ENCODE peak calls at places on chromosome 11, in eight cellular contexts. One of them, this sample, is unnamed.

GRCh38 chr11:75946531-75947530 is 131.8 kb downstream of the UVRAG start:
- DNase-seq in ovary: peak
- DNase-seq in cardiac fibroblast: peak
- DNase-seq in astrocyte of the spinal cord: peak
- DNase-seq in brain microvascular endothelial cell: peak
- DNase-seq in lung: no peak
- DNase-seq in AG10803: no peak
- DNase-seq in OCI-LY7: no peak
- DNase-seq in this sample: peak

GRCh38 chr11:20110908-20111669 is 49.2 kb downstream of the DBX1 start:
- DNase-seq in ovary: peak
- DNase-seq in cardiac fibroblast: peak
- DNase-seq in astrocyte of the spinal cord: peak
- DNase-seq in brain microvascular endothelial cell: peak
- DNase-seq in lung: peak
- DNase-seq in AG10803: peak
- DNase-seq in OCI-LY7: peak
- DNase-seq in this sample: peak

GRCh38 chr11:70925238-70925637 is 327.1 kb downstream of the SHANK2 start:
- DNase-seq in ovary: no peak
- DNase-seq in cardiac fibroblast: no peak
- DNase-seq in astrocyte of the spinal cord: no peak
- DNase-seq in brain microvascular endothelial cell: no peak
- DNase-seq in lung: no peak
- DNase-seq in AG10803: no peak
- DNase-seq in OCI-LY7: no peak
- DNase-seq in this sample: no peak

GRCh38 chr11:119791047-119791446 is 62.0 kb upstream of the NECTIN1 start:
- DNase-seq in ovary: peak
- DNase-seq in cardiac fibroblast: no peak
- DNase-seq in astrocyte of the spinal cord: no peak
- DNase-seq in brain microvascular endothelial cell: no peak
- DNase-seq in lung: no peak
- DNase-seq in AG10803: no peak
- DNase-seq in OCI-LY7: no peak
- DNase-seq in this sample: no peak

GRCh38 chr11:65438257-65439151 is 15.9 kb downstream of the NEAT1 start:
- DNase-seq in ovary: no peak
- DNase-seq in cardiac fibroblast: peak
- DNase-seq in astrocyte of the spinal cord: peak
- DNase-seq in brain microvascular endothelial cell: no peak
- DNase-seq in lung: no peak
- DNase-seq in AG10803: peak
- DNase-seq in OCI-LY7: no peak
- DNase-seq in this sample: no peak

GRCh38 chr11:77993902-77994301 is 566 bp downstream of the INTS4 start:
- DNase-seq in ovary: no peak
- DNase-seq in cardiac fibroblast: no peak
- DNase-seq in astrocyte of the spinal cord: no peak
- DNase-seq in brain microvascular endothelial cell: no peak
- DNase-seq in lung: no peak
- DNase-seq in AG10803: no peak
- DNase-seq in OCI-LY7: peak
- DNase-seq in this sample: no peak

GRCh38 chr11:102583437-102583836 is 41.7 kb downstream of the MMP20 start:
- DNase-seq in ovary: no peak
- DNase-seq in cardiac fibroblast: no peak
- DNase-seq in astrocyte of the spinal cord: no peak
- DNase-seq in brain microvascular endothelial cell: no peak
- DNase-seq in lung: no peak
- DNase-seq in AG10803: no peak
- DNase-seq in OCI-LY7: no peak
- DNase-seq in this sample: no peak

GRCh38 chr11:2302280-2302843 is 549 bp downstream of the TSPAN32 start:
- DNase-seq in ovary: peak
- DNase-seq in cardiac fibroblast: no peak
- DNase-seq in astrocyte of the spinal cord: no peak
- DNase-seq in brain microvascular endothelial cell: no peak
- DNase-seq in lung: peak
- DNase-seq in AG10803: no peak
- DNase-seq in OCI-LY7: no peak
- DNase-seq in this sample: no peak

GRCh38 chr11:8870461-8871282 is 40.3 kb upstream of the AKIP1 start:
- DNase-seq in ovary: peak
- DNase-seq in cardiac fibroblast: peak
- DNase-seq in astrocyte of the spinal cord: peak
- DNase-seq in brain microvascular endothelial cell: peak
- DNase-seq in lung: peak
- DNase-seq in AG10803: peak
- DNase-seq in OCI-LY7: no peak
- DNase-seq in this sample: peak

GRCh38 chr11:118046051-118046963 is 30.6 kb upstream of the TMPRSS4 start:
- DNase-seq in ovary: no peak
- DNase-seq in cardiac fibroblast: no peak
- DNase-seq in astrocyte of the spinal cord: no peak
- DNase-seq in brain microvascular endothelial cell: no peak
- DNase-seq in lung: peak
- DNase-seq in AG10803: no peak
- DNase-seq in OCI-LY7: no peak
- DNase-seq in this sample: peak

GRCh38 chr11:112271242-112271641 is 10.6 kb upstream of the PLET1 start:
- DNase-seq in ovary: no peak
- DNase-seq in cardiac fibroblast: no peak
- DNase-seq in astrocyte of the spinal cord: no peak
- DNase-seq in brain microvascular endothelial cell: no peak
- DNase-seq in lung: no peak
- DNase-seq in AG10803: no peak
- DNase-seq in OCI-LY7: no peak
- DNase-seq in this sample: no peak

GRCh38 chr11:99020324-99021225 is at the start of gene CNTN5:
- DNase-seq in ovary: no peak
- DNase-seq in cardiac fibroblast: peak
- DNase-seq in astrocyte of the spinal cord: peak
- DNase-seq in brain microvascular endothelial cell: peak
- DNase-seq in lung: peak
- DNase-seq in AG10803: no peak
- DNase-seq in OCI-LY7: no peak
- DNase-seq in this sample: peak

GRCh38 chr11:29448246-29448877 is 568.5 kb downstream of the KCNA4 start:
- DNase-seq in ovary: no peak
- DNase-seq in cardiac fibroblast: peak
- DNase-seq in astrocyte of the spinal cord: peak
- DNase-seq in brain microvascular endothelial cell: peak
- DNase-seq in lung: no peak
- DNase-seq in AG10803: peak
- DNase-seq in OCI-LY7: peak
- DNase-seq in this sample: peak

GRCh38 chr11:113876798-113877672 is 1.7 kb upstream of the USP28 start:
- DNase-seq in ovary: no peak
- DNase-seq in cardiac fibroblast: no peak
- DNase-seq in astrocyte of the spinal cord: no peak
- DNase-seq in brain microvascular endothelial cell: no peak
- DNase-seq in lung: no peak
- DNase-seq in AG10803: no peak
- DNase-seq in OCI-LY7: peak
- DNase-seq in this sample: no peak
- H3K4me3 ChIP-seq in ovary: no peak
- H3K4me3 ChIP-seq in cardiac fibroblast: no peak
- H3K4me3 ChIP-seq in astrocyte of the spinal cord: no peak
- H3K4me3 ChIP-seq in brain microvascular endothelial cell: no peak
- H3K4me3 ChIP-seq in lung: no peak
- H3K4me3 ChIP-seq in AG10803: no peak
- H3K4me3 ChIP-seq in OCI-LY7: peak
- H3K4me3 ChIP-seq in this sample: no peak

DNA sequence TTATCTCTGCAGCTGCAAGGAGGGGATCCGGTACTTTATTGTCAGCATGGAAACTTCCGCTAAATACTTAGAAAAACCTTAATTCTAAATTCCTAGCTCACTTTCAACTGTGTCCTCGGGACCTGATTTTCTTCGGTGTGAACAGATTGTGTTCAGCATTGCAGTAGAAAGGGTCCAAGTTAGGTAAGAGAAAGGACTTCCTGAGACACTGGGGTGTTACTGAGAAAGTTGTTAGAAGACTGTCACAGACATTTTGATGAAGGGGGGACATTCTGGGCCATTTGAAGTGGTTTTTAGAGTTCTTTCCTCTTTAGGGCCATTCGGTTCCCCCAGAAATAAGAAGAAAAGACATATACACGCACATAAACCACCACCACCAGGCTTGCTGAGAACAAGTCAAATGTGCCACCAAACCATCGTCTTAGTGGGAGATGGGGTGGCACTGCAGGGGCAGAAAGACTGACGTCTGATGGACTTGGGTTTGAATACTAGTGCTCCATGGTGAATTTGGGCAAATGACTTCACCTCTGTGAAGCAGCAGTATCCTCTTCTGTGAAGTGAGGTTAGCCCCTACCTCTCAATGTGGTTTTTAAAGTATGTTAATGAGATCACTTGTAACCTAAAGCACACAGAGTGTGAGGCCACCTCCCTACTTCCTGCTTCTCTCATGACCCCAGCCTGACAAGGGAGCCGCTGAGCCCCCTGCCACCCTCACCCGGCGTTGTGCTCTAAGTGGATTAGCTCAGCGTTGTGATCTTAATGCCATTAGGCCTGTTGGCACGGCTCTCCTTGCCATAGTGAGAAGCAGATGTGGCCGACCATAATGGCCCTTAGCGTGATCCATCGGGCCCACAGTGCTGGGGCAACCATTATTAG is 14.2 kb downstream of the ZBTB16 start:
- DNase-seq in ovary: peak
- DNase-seq in cardiac fibroblast: no peak
- DNase-seq in astrocyte of the spinal cord: no peak
- DNase-seq in brain microvascular endothelial cell: no peak
- DNase-seq in lung: no peak
- DNase-seq in AG10803: no peak
- DNase-seq in OCI-LY7: no peak
- DNase-seq in this sample: peak
- H3K4me3 ChIP-seq in ovary: no peak
- H3K4me3 ChIP-seq in cardiac fibroblast: no peak
- H3K4me3 ChIP-seq in astrocyte of the spinal cord: no peak
- H3K4me3 ChIP-seq in brain microvascular endothelial cell: no peak
- H3K4me3 ChIP-seq in lung: no peak
- H3K4me3 ChIP-seq in AG10803: no peak
- H3K4me3 ChIP-seq in OCI-LY7: no peak
- H3K4me3 ChIP-seq in this sample: no peak

GRCh38 chr11:115759622-115760527 is 255.7 kb upstream of the CADM1 start:
- DNase-seq in ovary: peak
- DNase-seq in cardiac fibroblast: peak
- DNase-seq in astrocyte of the spinal cord: peak
- DNase-seq in brain microvascular endothelial cell: no peak
- DNase-seq in lung: no peak
- DNase-seq in AG10803: no peak
- DNase-seq in OCI-LY7: no peak
- DNase-seq in this sample: no peak

GRCh38 chr11:115761817-115762216 is 257.6 kb upstream of the CADM1 start:
- DNase-seq in ovary: no peak
- DNase-seq in cardiac fibroblast: no peak
- DNase-seq in astrocyte of the spinal cord: no peak
- DNase-seq in brain microvascular endothelial cell: no peak
- DNase-seq in lung: no peak
- DNase-seq in AG10803: no peak
- DNase-seq in OCI-LY7: no peak
- DNase-seq in this sample: no peak

GRCh38 chr11:115760921-115761320 is 256.7 kb upstream of the CADM1 start:
- DNase-seq in ovary: no peak
- DNase-seq in cardiac fibroblast: no peak
- DNase-seq in astrocyte of the spinal cord: no peak
- DNase-seq in brain microvascular endothelial cell: no peak
- DNase-seq in lung: no peak
- DNase-seq in AG10803: no peak
- DNase-seq in OCI-LY7: no peak
- DNase-seq in this sample: no peak

GRCh38 chr11:115761348-115761747 is 257.1 kb upstream of the CADM1 start:
- DNase-seq in ovary: no peak
- DNase-seq in cardiac fibroblast: no peak
- DNase-seq in astrocyte of the spinal cord: no peak
- DNase-seq in brain microvascular endothelial cell: no peak
- DNase-seq in lung: no peak
- DNase-seq in AG10803: no peak
- DNase-seq in OCI-LY7: no peak
- DNase-seq in this sample: peak

GRCh38 chr11:115760528-115760837 is 256.3 kb upstream of the CADM1 start:
- DNase-seq in ovary: peak
- DNase-seq in cardiac fibroblast: no peak
- DNase-seq in astrocyte of the spinal cord: peak
- DNase-seq in brain microvascular endothelial cell: no peak
- DNase-seq in lung: no peak
- DNase-seq in AG10803: no peak
- DNase-seq in OCI-LY7: no peak
- DNase-seq in this sample: no peak
- H3K4me3 ChIP-seq in ovary: peak
- H3K4me3 ChIP-seq in cardiac fibroblast: no peak
- H3K4me3 ChIP-seq in astrocyte of the spinal cord: peak
- H3K4me3 ChIP-seq in brain microvascular endothelial cell: peak
- H3K4me3 ChIP-seq in lung: no peak
- H3K4me3 ChIP-seq in AG10803: peak
- H3K4me3 ChIP-seq in OCI-LY7: no peak
- H3K4me3 ChIP-seq in this sample: no peak

GRCh38 chr11:67370351-67371076 is 2.9 kb downstream of the CLCF1 start:
- DNase-seq in ovary: peak
- DNase-seq in cardiac fibroblast: peak
- DNase-seq in astrocyte of the spinal cord: no peak
- DNase-seq in brain microvascular endothelial cell: no peak
- DNase-seq in lung: no peak
- DNase-seq in AG10803: no peak
- DNase-seq in OCI-LY7: no peak
- DNase-seq in this sample: no peak

GRCh38 chr11:67371549-67372231 is 1.7 kb downstream of the CLCF1 start:
- DNase-seq in ovary: no peak
- DNase-seq in cardiac fibroblast: peak
- DNase-seq in astrocyte of the spinal cord: peak
- DNase-seq in brain microvascular endothelial cell: peak
- DNase-seq in lung: no peak
- DNase-seq in AG10803: peak
- DNase-seq in OCI-LY7: peak
- DNase-seq in this sample: no peak

GRCh38 chr11:67369801-67370284 is 3.6 kb downstream of the CLCF1 start:
- DNase-seq in ovary: peak
- DNase-seq in cardiac fibroblast: peak
- DNase-seq in astrocyte of the spinal cord: peak
- DNase-seq in brain microvascular endothelial cell: no peak
- DNase-seq in lung: no peak
- DNase-seq in AG10803: no peak
- DNase-seq in OCI-LY7: no peak
- DNase-seq in this sample: no peak

GRCh38 chr11:67372232-67372992 is 986 bp downstream of the CLCF1 start:
- DNase-seq in ovary: peak
- DNase-seq in cardiac fibroblast: no peak
- DNase-seq in astrocyte of the spinal cord: no peak
- DNase-seq in brain microvascular endothelial cell: no peak
- DNase-seq in lung: no peak
- DNase-seq in AG10803: no peak
- DNase-seq in OCI-LY7: no peak
- DNase-seq in this sample: no peak

DNA sequence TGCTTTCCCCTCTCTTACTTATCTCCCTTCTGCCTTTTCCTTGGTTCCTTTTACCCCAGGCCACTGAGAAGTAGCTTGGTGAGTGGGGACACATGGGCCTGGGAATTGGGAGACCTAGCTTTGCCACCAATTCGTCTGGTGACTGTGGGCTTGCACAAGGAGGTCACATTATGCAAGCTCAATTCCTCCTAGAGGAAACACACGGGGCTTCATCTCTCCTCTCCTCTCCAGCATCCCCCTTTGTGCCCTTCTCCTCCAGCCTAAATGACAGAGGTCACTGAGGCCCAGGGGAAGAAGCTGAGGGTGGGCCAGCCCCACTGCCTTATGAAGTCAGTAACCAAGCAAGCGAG is 2.2 kb downstream of the CLCF1 start:
- DNase-seq in ovary: no peak
- DNase-seq in cardiac fibroblast: no peak
- DNase-seq in astrocyte of the spinal cord: no peak
- DNase-seq in brain microvascular endothelial cell: no peak
- DNase-seq in lung: no peak
- DNase-seq in AG10803: no peak
- DNase-seq in OCI-LY7: no peak
- DNase-seq in this sample: no peak
- H3K4me3 ChIP-seq in ovary: no peak
- H3K4me3 ChIP-seq in cardiac fibroblast: peak
- H3K4me3 ChIP-seq in astrocyte of the spinal cord: no peak
- H3K4me3 ChIP-seq in brain microvascular endothelial cell: peak
- H3K4me3 ChIP-seq in lung: no peak
- H3K4me3 ChIP-seq in AG10803: peak
- H3K4me3 ChIP-seq in OCI-LY7: no peak
- H3K4me3 ChIP-seq in this sample: no peak

This sample was measured in Jurkat, Clone E6-1.